ENCODE peak calls at places on chromosome 4, in nine cellular contexts. C is fibroblast of lung, G is HCT116, J is GM23248, P is HepG2, X is astrocyte, D is endothelial cell of umbilical vein, K is GM12878, M is mammary epithelial cell. S is an unnamed sample.

GRCh38 chr4:101730291-101731117 is 60.0 kb upstream of the BANK1 start:
- DNase-seq in X (peak; percentile 66), M (peak; percentile 53), G (peak; percentile 78), J (peak; percentile 82), D (peak; percentile 78), C (peak; percentile 77), P (peak; percentile 54), K (peak; percentile 8), S (peak; percentile 63)

GRCh38 chr4:1166509-1167243 is 5.7 kb downstream of the SPON2 start:
- DNase-seq in P (no peak), D (no peak), C (peak; percentile 59), J (no peak), K (no peak), M (no peak), G (no peak), X (no peak), S (no peak)

GRCh38 chr4:74947798-74948197 is 14.9 kb downstream of the PARM1 start:
- DNase-seq in C (no peak), D (no peak), K (no peak), P (no peak), M (no peak), J (no peak), G (no peak), X (no peak), S (no peak)

GRCh38 chr4:51851937-51852290 is 9.0 kb downstream of the DCUN1D4 start:
- DNase-seq in X (no peak), M (no peak), G (no peak), C (no peak), D (no peak), J (no peak), K (no peak), P (no peak), S (no peak)

GRCh38 chr4:43014266-43014665 is 121.8 kb downstream of the GRXCR1 start:
- DNase-seq in J (no peak), G (no peak), P (no peak), C (no peak), K (no peak), D (no peak), X (no peak), M (no peak), S (no peak)

GRCh38 chr4:163548481-163549243 is 54.2 kb downstream of the TMA16 start:
- DNase-seq in J (peak; percentile 79), P (peak; percentile 37), G (no peak), X (peak; percentile 35), M (peak; percentile 29), D (peak; percentile 58), K (no peak), C (peak; percentile 78), S (peak; percentile 18)

GRCh38 chr4:87679449-87680169 is 29.5 kb downstream of the DMP1 start:
- DNase-seq in G (peak; percentile 48), P (peak; percentile 48), K (peak; percentile 2), M (peak; percentile 3), C (peak; percentile 73), J (peak; percentile 68), X (peak; percentile 39), D (peak; percentile 52), S (peak; percentile 35)

GRCh38 chr4:54231419-54232150 is 2.5 kb downstream of the PDGFRA start:
- DNase-seq in X (peak; percentile 61), M (no peak), K (no peak), P (no peak), C (peak; percentile 74), D (no peak), J (peak; percentile 83), G (no peak), S (no peak)

GRCh38 chr4:74665346-74665745 is 129.0 kb downstream of the BTC start:
- DNase-seq in P (no peak), D (no peak), J (peak; percentile 12), K (no peak), X (no peak), G (peak; percentile 80), M (peak; percentile 87), C (no peak), S (no peak)

GRCh38 chr4:22999419-22999818 is 306.7 kb downstream of the GBA3 start:
- DNase-seq in G (no peak), M (no peak), D (no peak), J (no peak), K (no peak), C (peak; percentile 24), X (peak; percentile 31), P (peak; percentile 3), S (no peak)

GRCh38 chr4:112083587-112084347 is 61.5 kb upstream of the FAM241A start:
- DNase-seq in P (peak; percentile 18), M (peak; percentile 14), K (no peak), G (no peak), J (peak; percentile 40), X (no peak), D (peak; percentile 79), C (no peak), S (no peak)

GRCh38 chr4:174928174-174928573 is 10.0 kb downstream of the ADAM29 start:
- DNase-seq in G (no peak), X (no peak), D (no peak), J (no peak), M (no peak), C (no peak), P (no peak), K (peak; percentile 89), S (peak; percentile 82)

GRCh38 chr4:46994007-46994405 is 625 bp upstream of the GABRA4 start:
- DNase-seq in K (no peak), X (peak; percentile 2), C (peak; percentile 20), M (no peak), G (no peak), P (no peak), J (no peak), D (no peak), S (no peak)

GRCh38 chr4:150150545-150151156 is 72.4 kb downstream of the DCLK2 start:
- DNase-seq in M (no peak), P (no peak), K (no peak), D (no peak), J (no peak), X (no peak), G (no peak), C (no peak), S (no peak)

GRCh38 chr4:183132081-183132480 is 33.0 kb downstream of the WWC2 start:
- DNase-seq in D (no peak), X (no peak), C (no peak), K (no peak), M (no peak), G (no peak), J (no peak), P (no peak), S (no peak)

GRCh38 chr4:15805583-15806517 is 27.7 kb downstream of the CD38 start:
- DNase-seq in M (peak; percentile 56), P (peak; percentile 53), K (peak; percentile 48), G (peak; percentile 57), C (peak; percentile 70), X (peak; percentile 38), J (peak; percentile 75), D (peak; percentile 58), S (no peak)

GRCh38 chr4:11218692-11219091 is 210.0 kb downstream of the HS3ST1 start:
- DNase-seq in J (no peak), K (no peak), G (peak; percentile 24), X (no peak), C (no peak), D (no peak), M (no peak), P (no peak), S (no peak)

GRCh38 chr4:11216520-11216919 is 212.2 kb downstream of the HS3ST1 start:
- DNase-seq in C (no peak), D (no peak), G (no peak), K (no peak), M (no peak), X (no peak), J (no peak), P (no peak), S (no peak)

DNA sequence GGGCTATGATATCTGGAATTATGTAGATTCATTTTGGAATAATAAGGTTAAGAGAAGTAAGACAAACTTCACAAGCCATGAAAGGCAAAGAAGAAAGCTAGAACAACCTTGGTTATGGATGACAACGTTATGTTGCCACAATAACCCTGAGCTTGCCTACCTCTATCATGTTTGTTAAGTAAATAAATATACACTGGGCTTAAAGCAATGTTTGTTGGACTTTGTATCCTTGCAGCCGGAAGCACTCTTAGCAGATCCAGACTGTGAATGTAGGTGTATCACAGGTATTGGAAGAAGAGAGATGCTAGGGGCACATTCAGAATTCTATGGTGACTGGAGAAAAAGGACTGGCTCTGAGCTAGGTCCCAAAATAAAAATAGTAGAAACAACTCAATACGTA is 214.4 kb downstream of the HS3ST1 start:
- DNase-seq in M (no peak), P (peak; percentile 7), X (no peak), D (no peak), C (no peak), G (no peak), K (no peak), J (no peak), S (no peak)
- TF ChIP-seq EZH2 in M (no peak), P (no peak), X (no peak), D (no peak), C (no peak), G (no peak), K (no peak), J (no peak), S (no peak)

DNA sequence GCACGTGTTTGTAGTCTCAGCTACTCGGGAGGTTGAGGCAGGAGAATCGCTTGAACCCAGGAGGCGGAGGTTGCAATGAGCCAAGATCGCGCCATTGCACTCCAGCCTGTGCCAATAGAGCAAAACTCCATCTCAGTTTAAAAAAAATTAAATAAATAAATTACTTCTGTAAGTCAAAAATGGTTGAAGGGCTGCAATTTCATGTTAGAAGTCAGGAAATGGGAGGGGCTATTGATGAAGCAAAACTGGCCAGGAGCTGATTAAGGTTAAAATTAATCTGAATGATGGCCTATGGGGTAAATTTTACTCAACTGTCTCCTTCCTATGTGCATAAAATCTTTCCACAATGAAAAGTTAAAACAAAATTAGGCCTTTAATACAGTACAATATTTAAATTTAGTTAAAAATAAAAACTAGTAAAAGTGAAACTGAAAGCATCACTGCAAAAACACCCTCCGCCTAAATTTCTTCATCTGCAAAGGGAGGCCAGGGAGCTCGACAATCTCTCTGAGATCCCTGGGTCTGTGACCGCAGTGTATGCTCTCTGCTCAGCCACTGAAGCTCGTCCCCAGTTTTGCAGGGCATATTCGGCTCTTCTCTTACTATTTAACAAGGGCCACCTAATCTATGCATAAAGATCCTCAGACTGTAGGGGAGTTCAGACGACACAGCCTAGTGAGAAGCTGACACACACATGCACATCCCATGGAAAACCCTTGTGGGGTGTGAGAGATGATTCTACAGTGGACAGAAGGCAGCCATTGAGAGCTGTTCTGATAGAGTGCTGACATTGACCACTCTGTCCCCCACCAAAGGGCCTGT is 57.2 kb downstream of the IRF2 start:
- DNase-seq in M (peak; percentile 28), C (peak; percentile 42), P (no peak), D (no peak), X (no peak), K (peak; percentile 48), J (peak; percentile 49), G (no peak), S (peak; percentile 79)
- H3K9ac ChIP-seq in M (peak overlapping the region; percentile 68), C (no peak overlapping the region), P (no peak overlapping the region), D (no peak overlapping the region), X (no peak overlapping the region), K (peak overlapping the region; percentile 70), J (peak overlapping the region; percentile 32), G (no peak overlapping the region), S (peak overlapping the region; percentile 50)

GRCh38 chr4:8588196-8588470 is 4.4 kb upstream of the CPZ start:
- DNase-seq in G (no peak), C (no peak), X (no peak), K (no peak), M (no peak), D (no peak), J (no peak), P (no peak), S (no peak)
- H3K27me3 ChIP-seq in G (peaks cover 12% of the 10 kb centered on the region), C (peaks cover 12% of the 10 kb centered on the region), X (peaks cover 54% of the 10 kb centered on the region), K (peaks cover 9% of the 10 kb centered on the region), M (peaks cover 13% of the 10 kb centered on the region), D (peaks cover 12% of the 10 kb centered on the region), J (peaks cover 27% of the 10 kb centered on the region), P (peaks cover 14% of the 10 kb centered on the region), S (no peaks in the 10 kb centered on the region)

GRCh38 chr4:33882246-33882990 is 2361.9 kb downstream of the ARAP2 start:
- DNase-seq in D (no peak), G (no peak), J (peak; percentile 73), X (peak; percentile 2), P (no peak), K (no peak), C (no peak), M (no peak), S (no peak)
- TF ChIP-seq EZH2 in D (no peak), G (no peak), J (no peak), X (no peak), P (no peak), K (no peak), C (no peak), M (no peak), S (no peak)